ENCODE peak calls at places on chromosomes 16 and 17, in seven cellular contexts. One of them, this sample, is unnamed.

GRCh38 chr17:64378890-64379354 is 11.7 kb downstream of the PECAM1 start:
- DNase-seq in SK-N-SH: no peak
- DNase-seq in HCT116: no peak
- DNase-seq in K562: no peak
- DNase-seq in H1: no peak
- DNase-seq in HepG2: peak
- DNase-seq in GM12878: peak
- DNase-seq in this sample: no peak

GRCh38 chr16:16120382-16121184 is 102.7 kb downstream of the ABCC6 start:
- DNase-seq in SK-N-SH: peak
- DNase-seq in HCT116: no peak
- DNase-seq in K562: peak
- DNase-seq in H1: no peak
- DNase-seq in HepG2: no peak
- DNase-seq in GM12878: no peak
- DNase-seq in this sample: no peak

GRCh38 chr17:55588858-55589257 is 77.6 kb upstream of the SMIM36 start:
- DNase-seq in SK-N-SH: no peak
- DNase-seq in HCT116: no peak
- DNase-seq in K562: no peak
- DNase-seq in H1: no peak
- DNase-seq in HepG2: no peak
- DNase-seq in GM12878: no peak
- DNase-seq in this sample: no peak

GRCh38 chr17:34713687-34714086 is 134.3 kb downstream of the TMEM132E start:
- DNase-seq in SK-N-SH: no peak
- DNase-seq in HCT116: no peak
- DNase-seq in K562: no peak
- DNase-seq in H1: no peak
- DNase-seq in HepG2: no peak
- DNase-seq in GM12878: no peak
- DNase-seq in this sample: no peak

GRCh38 chr16:53090591-53091507 is 36.1 kb downstream of the CHD9 start:
- DNase-seq in SK-N-SH: peak
- DNase-seq in HCT116: no peak
- DNase-seq in K562: no peak
- DNase-seq in H1: no peak
- DNase-seq in HepG2: peak
- DNase-seq in GM12878: peak
- DNase-seq in this sample: no peak

GRCh38 chr17:79732246-79732645 is 1.5 kb downstream of the ENPP7 start:
- DNase-seq in SK-N-SH: no peak
- DNase-seq in HCT116: no peak
- DNase-seq in K562: no peak
- DNase-seq in H1: no peak
- DNase-seq in HepG2: no peak
- DNase-seq in GM12878: no peak
- DNase-seq in this sample: no peak

GRCh38 chr16:82031116-82032084 is 3.7 kb upstream of the HSD17B2 start:
- DNase-seq in SK-N-SH: peak
- DNase-seq in HCT116: peak
- DNase-seq in K562: peak
- DNase-seq in H1: no peak
- DNase-seq in HepG2: peak
- DNase-seq in GM12878: no peak
- DNase-seq in this sample: peak

GRCh38 chr16:83653785-83654184 is 154.0 kb upstream of the HSBP1 start:
- DNase-seq in SK-N-SH: no peak
- DNase-seq in HCT116: no peak
- DNase-seq in K562: no peak
- DNase-seq in H1: no peak
- DNase-seq in HepG2: no peak
- DNase-seq in GM12878: no peak
- DNase-seq in this sample: no peak

GRCh38 chr17:41959336-41960095 is 7.1 kb upstream of the CNP start:
- DNase-seq in SK-N-SH: peak
- DNase-seq in HCT116: peak
- DNase-seq in K562: peak
- DNase-seq in H1: peak
- DNase-seq in HepG2: peak
- DNase-seq in GM12878: no peak
- DNase-seq in this sample: peak

GRCh38 chr16:85767569-85767968 is 16.7 kb upstream of the C16orf74 start:
- DNase-seq in SK-N-SH: no peak
- DNase-seq in HCT116: peak
- DNase-seq in K562: peak
- DNase-seq in H1: no peak
- DNase-seq in HepG2: no peak
- DNase-seq in GM12878: no peak
- DNase-seq in this sample: no peak

GRCh38 chr16:51180719-51181494 is 29.8 kb upstream of the SALL1 start:
- DNase-seq in SK-N-SH: no peak
- DNase-seq in HCT116: no peak
- DNase-seq in K562: no peak
- DNase-seq in H1: no peak
- DNase-seq in HepG2: no peak
- DNase-seq in GM12878: no peak
- DNase-seq in this sample: no peak

GRCh38 chr16:89018605-89019158 is 41.7 kb upstream of the CBFA2T3 start:
- DNase-seq in SK-N-SH: no peak
- DNase-seq in HCT116: no peak
- DNase-seq in K562: no peak
- DNase-seq in H1: no peak
- DNase-seq in HepG2: no peak
- DNase-seq in GM12878: no peak
- DNase-seq in this sample: no peak

GRCh38 chr16:86044881-86045600 is 146.1 kb downstream of the IRF8 start:
- DNase-seq in SK-N-SH: no peak
- DNase-seq in HCT116: no peak
- DNase-seq in K562: no peak
- DNase-seq in H1: no peak
- DNase-seq in HepG2: no peak
- DNase-seq in GM12878: no peak
- DNase-seq in this sample: no peak

GRCh38 chr16:57485916-57486857 is at the start of gene DOK4:
- DNase-seq in SK-N-SH: peak
- DNase-seq in HCT116: no peak
- DNase-seq in K562: peak
- DNase-seq in H1: peak
- DNase-seq in HepG2: no peak
- DNase-seq in GM12878: no peak
- DNase-seq in this sample: peak

GRCh38 chr17:59105852-59106462 is 723 bp downstream of the TRIM37 start:
- DNase-seq in SK-N-SH: peak
- DNase-seq in HCT116: no peak
- DNase-seq in K562: peak
- DNase-seq in H1: no peak
- DNase-seq in HepG2: peak
- DNase-seq in GM12878: no peak
- DNase-seq in this sample: peak

GRCh38 chr17:40554646-40555295 is 10.5 kb downstream of the CCR7 start:
- DNase-seq in SK-N-SH: no peak
- DNase-seq in HCT116: no peak
- DNase-seq in K562: peak
- DNase-seq in H1: no peak
- DNase-seq in HepG2: no peak
- DNase-seq in GM12878: no peak
- DNase-seq in this sample: no peak

GRCh38 chr17:78368348-78368747 is 8.5 kb upstream of the SOCS3 start:
- DNase-seq in SK-N-SH: no peak
- DNase-seq in HCT116: no peak
- DNase-seq in K562: no peak
- DNase-seq in H1: no peak
- DNase-seq in HepG2: no peak
- DNase-seq in GM12878: no peak
- DNase-seq in this sample: no peak

GRCh38 chr16:57516176-57516725 is 20.1 kb downstream of the CCDC102A start:
- DNase-seq in SK-N-SH: no peak
- DNase-seq in HCT116: no peak
- DNase-seq in K562: no peak
- DNase-seq in H1: no peak
- DNase-seq in HepG2: no peak
- DNase-seq in GM12878: no peak
- DNase-seq in this sample: no peak

GRCh38 chr16:20799599-20799998 is 6.7 kb downstream of the ERI2 start:
- DNase-seq in SK-N-SH: no peak
- DNase-seq in HCT116: peak
- DNase-seq in K562: peak
- DNase-seq in H1: no peak
- DNase-seq in HepG2: peak
- DNase-seq in GM12878: no peak
- DNase-seq in this sample: no peak

GRCh38 chr17:58986005-58986404 is 120.7 kb downstream of the TRIM37 start:
- DNase-seq in SK-N-SH: no peak
- DNase-seq in HCT116: no peak
- DNase-seq in K562: no peak
- DNase-seq in H1: no peak
- DNase-seq in HepG2: no peak
- DNase-seq in GM12878: no peak
- DNase-seq in this sample: no peak

GRCh38 chr16:88264641-88265285 is 118.0 kb upstream of the ZNF469 start:
- DNase-seq in SK-N-SH: no peak
- DNase-seq in HCT116: peak
- DNase-seq in K562: peak
- DNase-seq in H1: peak
- DNase-seq in HepG2: peak
- DNase-seq in GM12878: peak
- DNase-seq in this sample: peak

GRCh38 chr16:21164521-21165168 is 6.2 kb downstream of the LDAF1 start:
- DNase-seq in SK-N-SH: no peak
- DNase-seq in HCT116: no peak
- DNase-seq in K562: no peak
- DNase-seq in H1: no peak
- DNase-seq in HepG2: no peak
- DNase-seq in GM12878: no peak
- DNase-seq in this sample: no peak

GRCh38 chr17:28615260-28615940 is 1.4 kb upstream of the RSKR start:
- DNase-seq in SK-N-SH: no peak
- DNase-seq in HCT116: no peak
- DNase-seq in K562: no peak
- DNase-seq in H1: no peak
- DNase-seq in HepG2: no peak
- DNase-seq in GM12878: no peak
- DNase-seq in this sample: no peak

GRCh38 chr17:28610372-28610771 is 3.6 kb downstream of the RSKR start:
- DNase-seq in SK-N-SH: no peak
- DNase-seq in HCT116: no peak
- DNase-seq in K562: no peak
- DNase-seq in H1: no peak
- DNase-seq in HepG2: no peak
- DNase-seq in GM12878: no peak
- DNase-seq in this sample: no peak

GRCh38 chr17:28613916-28614315 is at the start of gene RSKR:
- DNase-seq in SK-N-SH: no peak
- DNase-seq in HCT116: no peak
- DNase-seq in K562: no peak
- DNase-seq in H1: no peak
- DNase-seq in HepG2: no peak
- DNase-seq in GM12878: no peak
- DNase-seq in this sample: no peak

GRCh38 chr17:28612531-28612930 is 1.5 kb downstream of the RSKR start:
- DNase-seq in SK-N-SH: no peak
- DNase-seq in HCT116: no peak
- DNase-seq in K562: no peak
- DNase-seq in H1: no peak
- DNase-seq in HepG2: no peak
- DNase-seq in GM12878: no peak
- DNase-seq in this sample: no peak

GRCh38 chr17:28612936-28613872 is 781 bp downstream of the RSKR start:
- DNase-seq in SK-N-SH: peak
- DNase-seq in HCT116: no peak
- DNase-seq in K562: peak
- DNase-seq in H1: peak
- DNase-seq in HepG2: peak
- DNase-seq in GM12878: no peak
- DNase-seq in this sample: peak
- TF ChIP-seq JUND in SK-N-SH: no peak
- TF ChIP-seq JUND in HCT116: no peak
- TF ChIP-seq JUND in K562: no peak
- TF ChIP-seq JUND in H1: no peak
- TF ChIP-seq JUND in HepG2: no peak
- TF ChIP-seq JUND in GM12878: no peak
- TF ChIP-seq JUND in this sample: no peak

GRCh38 chr17:60604686-60605334 is 4.8 kb downstream of the PPM1D start:
- DNase-seq in SK-N-SH: no peak
- DNase-seq in HCT116: peak
- DNase-seq in K562: no peak
- DNase-seq in H1: peak
- DNase-seq in HepG2: no peak
- DNase-seq in GM12878: no peak
- DNase-seq in this sample: no peak

GRCh38 chr17:60602871-60603270 is 2.9 kb downstream of the PPM1D start:
- DNase-seq in SK-N-SH: no peak
- DNase-seq in HCT116: no peak
- DNase-seq in K562: no peak
- DNase-seq in H1: no peak
- DNase-seq in HepG2: no peak
- DNase-seq in GM12878: no peak
- DNase-seq in this sample: no peak

GRCh38 chr17:60600490-60601431 is 768 bp downstream of the PPM1D start:
- DNase-seq in SK-N-SH: peak
- DNase-seq in HCT116: peak
- DNase-seq in K562: peak
- DNase-seq in H1: peak
- DNase-seq in HepG2: peak
- DNase-seq in GM12878: peak
- DNase-seq in this sample: peak

GRCh38 chr17:60601443-60602384 is 1.7 kb downstream of the PPM1D start:
- DNase-seq in SK-N-SH: peak
- DNase-seq in HCT116: peak
- DNase-seq in K562: peak
- DNase-seq in H1: peak
- DNase-seq in HepG2: peak
- DNase-seq in GM12878: peak
- DNase-seq in this sample: no peak

GRCh38 chr17:60602385-60602742 is 2.4 kb downstream of the PPM1D start:
- DNase-seq in SK-N-SH: no peak
- DNase-seq in HCT116: no peak
- DNase-seq in K562: peak
- DNase-seq in H1: peak
- DNase-seq in HepG2: no peak
- DNase-seq in GM12878: no peak
- DNase-seq in this sample: no peak
- TF ChIP-seq JUND in SK-N-SH: no peak
- TF ChIP-seq JUND in HCT116: no peak
- TF ChIP-seq JUND in K562: no peak
- TF ChIP-seq JUND in H1: no peak
- TF ChIP-seq JUND in HepG2: no peak
- TF ChIP-seq JUND in GM12878: no peak
- TF ChIP-seq JUND in this sample: no peak

GRCh38 chr16:19153876-19154275 is 14.2 kb upstream of the SYT17 start:
- DNase-seq in SK-N-SH: peak
- DNase-seq in HCT116: peak
- DNase-seq in K562: peak
- DNase-seq in H1: no peak
- DNase-seq in HepG2: no peak
- DNase-seq in GM12878: no peak
- DNase-seq in this sample: peak
- TF ChIP-seq JUND in SK-N-SH: no peak
- TF ChIP-seq JUND in HCT116: no peak
- TF ChIP-seq JUND in K562: no peak
- TF ChIP-seq JUND in H1: no peak
- TF ChIP-seq JUND in HepG2: no peak
- TF ChIP-seq JUND in GM12878: no peak
- TF ChIP-seq JUND in this sample: no peak

GRCh38 chr17:81940538-81941483 is 3.7 kb upstream of the PYCR1 start:
- DNase-seq in SK-N-SH: no peak
- DNase-seq in HCT116: no peak
- DNase-seq in K562: no peak
- DNase-seq in H1: no peak
- DNase-seq in HepG2: no peak
- DNase-seq in GM12878: no peak
- DNase-seq in this sample: no peak
- TF ChIP-seq JUND in SK-N-SH: no peak
- TF ChIP-seq JUND in HCT116: no peak
- TF ChIP-seq JUND in K562: no peak
- TF ChIP-seq JUND in H1: no peak
- TF ChIP-seq JUND in HepG2: no peak
- TF ChIP-seq JUND in GM12878: no peak
- TF ChIP-seq JUND in this sample: no peak

This sample was measured in T47D.